ENCODE peak calls at places on chromosome 16, in ten cellular contexts. A is KG1, G is SJSA1, S is HFFc6, N is NCI-H226, E is neural progenitor cell, M is AG20443, R is progenitor cell of endocrine pancreas, B is stomach, T is Daoy. Z is an unnamed sample.

GRCh38 chr16:66419527-66419926 is 7.6 kb upstream of the BEAN1 start:
- DNase-seq in S (no peak), M (no peak), B (no peak), R (no peak), A (no peak), G (peak; percentile 33), T (no peak), N (no peak), E (peak; percentile 20), Z (no peak)

GRCh38 chr16:58464916-58465731 is 34.8 kb upstream of the NDRG4 start:
- DNase-seq in G (no peak), A (no peak), S (no peak), N (no peak), R (no peak), E (peak; percentile 69), B (no peak), T (no peak), M (no peak), Z (no peak)

GRCh38 chr16:70646260-70647241 is at the start of gene IL34:
- DNase-seq in B (no peak), S (no peak), A (no peak), M (peak; percentile 11), N (no peak), E (no peak), G (no peak), R (no peak), T (no peak), Z (no peak)

GRCh38 chr16:3004781-3005284 is 7.9 kb upstream of the CLDN9 start:
- DNase-seq in B (peak; percentile 56), G (no peak), A (peak; percentile 18), N (no peak), T (peak; percentile 55), R (no peak), M (no peak), S (no peak), E (peak; percentile 38), Z (peak; percentile 88)

GRCh38 chr16:91484-91883 is 13.5 kb downstream of the MPG start:
- DNase-seq in A (no peak), R (no peak), N (no peak), T (no peak), S (no peak), E (no peak), B (peak; percentile 48), M (no peak), G (no peak), Z (no peak)

GRCh38 chr16:24635900-24636610 is 93.4 kb upstream of the TNRC6A start:
- DNase-seq in S (peak; percentile 84), B (peak; percentile 66), A (no peak), N (peak; percentile 91), G (peak; percentile 89), M (peak; percentile 93), E (no peak), T (peak; percentile 80), R (no peak), Z (peak; percentile 79)

GRCh38 chr16:67919618-67920210 is 11.9 kb downstream of the CTRL start:
- DNase-seq in B (no peak), G (no peak), E (no peak), T (no peak), S (no peak), R (no peak), N (no peak), M (peak; percentile 52), A (no peak), Z (no peak)

GRCh38 chr16:11163761-11164261 is 92.2 kb downstream of the SOCS1 start:
- DNase-seq in R (no peak), A (no peak), E (no peak), B (no peak), G (peak; percentile 65), S (no peak), M (no peak), N (no peak), T (no peak), Z (no peak)

GRCh38 chr16:56231-56927 is 2.8 kb downstream of the SNRNP25 start:
- DNase-seq in N (no peak), R (no peak), T (no peak), B (no peak), E (no peak), S (no peak), A (no peak), G (no peak), M (no peak), Z (no peak)

GRCh38 chr16:79328327-79329162 is 272.0 kb downstream of the MAF start:
- DNase-seq in E (peak; percentile 20), B (no peak), R (no peak), A (no peak), G (no peak), N (no peak), S (no peak), M (no peak), T (no peak), Z (no peak)

GRCh38 chr16:29811170-29811895 is 660 bp upstream of the PRRT2 start:
- DNase-seq in M (peak; percentile 87), B (peak; percentile 97), T (peak; percentile 96), N (peak; percentile 97), G (peak; percentile 99), A (no peak), S (peak; percentile 98), R (peak; percentile 75), E (peak; percentile 98), Z (peak; percentile 97)

GRCh38 chr16:80671281-80671849 is 130.6 kb downstream of the DYNLRB2 start:
- DNase-seq in M (no peak), R (no peak), E (no peak), G (no peak), T (no peak), S (no peak), B (no peak), N (no peak), A (peak; percentile 14), Z (no peak)

GRCh38 chr16:5678371-5678770 is 580.8 kb upstream of the EEF2KMT start:
- DNase-seq in E (peak; percentile 83), A (no peak), T (no peak), M (no peak), S (no peak), B (no peak), G (no peak), R (peak; percentile 65), N (peak; percentile 9), Z (no peak)

GRCh38 chr16:24235806-24236205 is 20.3 kb upstream of the CACNG3 start:
- DNase-seq in E (no peak), N (no peak), R (no peak), B (no peak), T (no peak), S (no peak), G (no peak), M (no peak), A (no peak), Z (no peak)

GRCh38 chr16:25030420-25031131 is 15.4 kb upstream of the ARHGAP17 start:
- DNase-seq in R (no peak), N (no peak), E (no peak), M (no peak), T (no peak), G (no peak), S (no peak), B (no peak), A (no peak), Z (no peak)

GRCh38 chr16:84414789-84415326 is 46.5 kb downstream of the ATP2C2 start:
- DNase-seq in B (no peak), N (no peak), G (no peak), A (no peak), T (no peak), E (no peak), M (no peak), R (no peak), S (no peak), Z (no peak)

GRCh38 chr16:56965939-56966515 is 4.3 kb downstream of the CETP start:
- DNase-seq in E (no peak), R (no peak), M (no peak), G (no peak), N (no peak), B (no peak), T (no peak), A (no peak), S (no peak), Z (no peak)

Z was measured in right lobe of liver.